ENCODE peak calls at places on chromosomes 6 and 20, in nine cellular contexts. One of them, this sample, is unnamed.

GRCh38 chr6:160358225-160359119 is 10.3 kb downstream of the SLC22A3 start:
- DNase-seq in AG08396: no peak
- DNase-seq in esophagus squamous epithelium: no peak
- DNase-seq in HFFc6: no peak
- DNase-seq in activated T-helper 1 cell treated with Interleukin-2 at 50 U/mL for 16 hours: no peak
- DNase-seq in cardiac fibroblast: no peak
- DNase-seq in activated CD8-positive, alpha-beta memory T cell treated with anti-CD3 and anti-CD28 coated beads, Interleukin-2, amount 10 ng/mL, durations not matched to agents 7 days and 5 days: no peak
- DNase-seq in pancreas: no peak
- DNase-seq in GOT3: no peak
- DNase-seq in this sample: no peak

GRCh38 chr6:38975621-38976049 is 72.9 kb upstream of the GLP1R start:
- DNase-seq in activated T-helper 1 cell treated with Interleukin-2 at 50 U/mL for 16 hours: no peak
- DNase-seq in AG08396: no peak
- DNase-seq in GOT3: no peak
- DNase-seq in HFFc6: no peak
- DNase-seq in pancreas: no peak
- DNase-seq in activated CD8-positive, alpha-beta memory T cell treated with anti-CD3 and anti-CD28 coated beads, Interleukin-2, amount 10 ng/mL, durations not matched to agents 7 days and 5 days: no peak
- DNase-seq in esophagus squamous epithelium: no peak
- DNase-seq in cardiac fibroblast: peak
- DNase-seq in this sample: no peak

GRCh38 chr6:170271771-170272314 is 19.0 kb downstream of the DLL1 start:
- DNase-seq in AG08396: no peak
- DNase-seq in GOT3: no peak
- DNase-seq in pancreas: peak
- DNase-seq in activated T-helper 1 cell treated with Interleukin-2 at 50 U/mL for 16 hours: peak
- DNase-seq in cardiac fibroblast: no peak
- DNase-seq in activated CD8-positive, alpha-beta memory T cell treated with anti-CD3 and anti-CD28 coated beads, Interleukin-2, amount 10 ng/mL, durations not matched to agents 7 days and 5 days: peak
- DNase-seq in HFFc6: no peak
- DNase-seq in esophagus squamous epithelium: no peak
- DNase-seq in this sample: no peak

GRCh38 chr6:112291161-112291762 is 36.9 kb upstream of the LAMA4 start:
- DNase-seq in activated T-helper 1 cell treated with Interleukin-2 at 50 U/mL for 16 hours: no peak
- DNase-seq in cardiac fibroblast: no peak
- DNase-seq in pancreas: no peak
- DNase-seq in GOT3: no peak
- DNase-seq in esophagus squamous epithelium: no peak
- DNase-seq in AG08396: no peak
- DNase-seq in activated CD8-positive, alpha-beta memory T cell treated with anti-CD3 and anti-CD28 coated beads, Interleukin-2, amount 10 ng/mL, durations not matched to agents 7 days and 5 days: no peak
- DNase-seq in HFFc6: no peak
- DNase-seq in this sample: no peak

GRCh38 chr6:21022343-21023107 is 488.3 kb downstream of the CDKAL1 start:
- DNase-seq in pancreas: no peak
- DNase-seq in HFFc6: no peak
- DNase-seq in esophagus squamous epithelium: no peak
- DNase-seq in AG08396: peak
- DNase-seq in activated CD8-positive, alpha-beta memory T cell treated with anti-CD3 and anti-CD28 coated beads, Interleukin-2, amount 10 ng/mL, durations not matched to agents 7 days and 5 days: no peak
- DNase-seq in GOT3: no peak
- DNase-seq in activated T-helper 1 cell treated with Interleukin-2 at 50 U/mL for 16 hours: no peak
- DNase-seq in cardiac fibroblast: peak
- DNase-seq in this sample: peak

GRCh38 chr6:73798592-73798991 is 102.6 kb downstream of the CD109 start:
- DNase-seq in activated T-helper 1 cell treated with Interleukin-2 at 50 U/mL for 16 hours: no peak
- DNase-seq in HFFc6: peak
- DNase-seq in esophagus squamous epithelium: no peak
- DNase-seq in pancreas: no peak
- DNase-seq in cardiac fibroblast: peak
- DNase-seq in activated CD8-positive, alpha-beta memory T cell treated with anti-CD3 and anti-CD28 coated beads, Interleukin-2, amount 10 ng/mL, durations not matched to agents 7 days and 5 days: no peak
- DNase-seq in AG08396: peak
- DNase-seq in GOT3: no peak
- DNase-seq in this sample: peak

GRCh38 chr6:15430181-15430580 is 184.3 kb downstream of the JARID2 start:
- DNase-seq in activated T-helper 1 cell treated with Interleukin-2 at 50 U/mL for 16 hours: no peak
- DNase-seq in HFFc6: no peak
- DNase-seq in activated CD8-positive, alpha-beta memory T cell treated with anti-CD3 and anti-CD28 coated beads, Interleukin-2, amount 10 ng/mL, durations not matched to agents 7 days and 5 days: no peak
- DNase-seq in cardiac fibroblast: no peak
- DNase-seq in esophagus squamous epithelium: no peak
- DNase-seq in AG08396: no peak
- DNase-seq in GOT3: no peak
- DNase-seq in pancreas: no peak
- DNase-seq in this sample: no peak

GRCh38 chr6:107118976-107119375 is 3.7 kb upstream of the BEND3 start:
- DNase-seq in activated T-helper 1 cell treated with Interleukin-2 at 50 U/mL for 16 hours: no peak
- DNase-seq in pancreas: peak
- DNase-seq in cardiac fibroblast: no peak
- DNase-seq in HFFc6: no peak
- DNase-seq in activated CD8-positive, alpha-beta memory T cell treated with anti-CD3 and anti-CD28 coated beads, Interleukin-2, amount 10 ng/mL, durations not matched to agents 7 days and 5 days: no peak
- DNase-seq in esophagus squamous epithelium: no peak
- DNase-seq in AG08396: no peak
- DNase-seq in GOT3: no peak
- DNase-seq in this sample: no peak

GRCh38 chr6:4603291-4603690 is 172.9 kb upstream of the CDYL start:
- DNase-seq in pancreas: no peak
- DNase-seq in esophagus squamous epithelium: no peak
- DNase-seq in activated CD8-positive, alpha-beta memory T cell treated with anti-CD3 and anti-CD28 coated beads, Interleukin-2, amount 10 ng/mL, durations not matched to agents 7 days and 5 days: no peak
- DNase-seq in GOT3: no peak
- DNase-seq in HFFc6: peak
- DNase-seq in AG08396: no peak
- DNase-seq in cardiac fibroblast: peak
- DNase-seq in activated T-helper 1 cell treated with Interleukin-2 at 50 U/mL for 16 hours: no peak
- DNase-seq in this sample: peak

GRCh38 chr6:33279971-33280511 is 3.1 kb downstream of the B3GALT4 start:
- DNase-seq in activated T-helper 1 cell treated with Interleukin-2 at 50 U/mL for 16 hours: no peak
- DNase-seq in HFFc6: peak
- DNase-seq in pancreas: no peak
- DNase-seq in esophagus squamous epithelium: no peak
- DNase-seq in activated CD8-positive, alpha-beta memory T cell treated with anti-CD3 and anti-CD28 coated beads, Interleukin-2, amount 10 ng/mL, durations not matched to agents 7 days and 5 days: no peak
- DNase-seq in GOT3: no peak
- DNase-seq in AG08396: no peak
- DNase-seq in cardiac fibroblast: peak
- DNase-seq in this sample: peak

GRCh38 chr20:16064991-16065707 is 508.1 kb downstream of the KIF16B start:
- DNase-seq in activated CD8-positive, alpha-beta memory T cell treated with anti-CD3 and anti-CD28 coated beads, Interleukin-2, amount 10 ng/mL, durations not matched to agents 7 days and 5 days: no peak
- DNase-seq in GOT3: no peak
- DNase-seq in activated T-helper 1 cell treated with Interleukin-2 at 50 U/mL for 16 hours: no peak
- DNase-seq in pancreas: no peak
- DNase-seq in HFFc6: no peak
- DNase-seq in cardiac fibroblast: no peak
- DNase-seq in AG08396: no peak
- DNase-seq in esophagus squamous epithelium: no peak
- DNase-seq in this sample: no peak

GRCh38 chr20:49928411-49929141 is 7.6 kb upstream of the RNF114 start:
- DNase-seq in activated CD8-positive, alpha-beta memory T cell treated with anti-CD3 and anti-CD28 coated beads, Interleukin-2, amount 10 ng/mL, durations not matched to agents 7 days and 5 days: peak
- DNase-seq in pancreas: peak
- DNase-seq in cardiac fibroblast: peak
- DNase-seq in activated T-helper 1 cell treated with Interleukin-2 at 50 U/mL for 16 hours: peak
- DNase-seq in GOT3: peak
- DNase-seq in AG08396: peak
- DNase-seq in esophagus squamous epithelium: no peak
- DNase-seq in HFFc6: peak
- DNase-seq in this sample: peak